ENCODE peak calls at places on chromosomes 7 and 10, in five cellular contexts. W is stimulated activated CD4-positive, alpha-beta T cell treated with anti-CD3 and anti-CD28 coated beads, TNF-alpha, amount 100 ng/mL, for 1 hour; G is progenitor cell of endocrine pancreas; Z is HT-29; R is stimulated activated CD8-positive, alpha-beta memory T cell treated with anti-CD3 and anti-CD28 coated beads, Interleukin-2, amount 100 ng/mL, for 1 hour. B is an unnamed sample.

GRCh38 chr10:58385784-58386112 is 538 bp downstream of the TFAM start:
- DNase-seq in G (no peak), W (no peak), R (no peak), Z (peak; percentile 71), B (peak; percentile 51)

GRCh38 chr7:157337316-157338149 is 729 bp downstream of the DNAJB6 start:
- DNase-seq in R (peak; percentile 34), W (peak; percentile 11), G (peak; percentile 59), Z (peak; percentile 79), B (peak; percentile 73)

GRCh38 chr10:777913-778479 is 88.5 kb upstream of the DIP2C start:
- DNase-seq in R (no peak), G (no peak), W (no peak), Z (no peak), B (no peak)

GRCh38 chr10:60041489-60042133 is 135.3 kb upstream of the CCDC6 start:
- DNase-seq in R (no peak), G (no peak), W (no peak), Z (no peak), B (no peak)

GRCh38 chr10:109953745-109954144 is 30.4 kb upstream of the XPNPEP1 start:
- DNase-seq in R (no peak), G (no peak), Z (no peak), W (no peak), B (no peak)

GRCh38 chr7:90551036-90551435 is 45.1 kb upstream of the CDK14 start:
- DNase-seq in G (no peak), Z (peak; percentile 5), W (no peak), R (no peak), B (no peak)

GRCh38 chr7:22574756-22575517 is 74.9 kb upstream of the STEAP1B start:
- DNase-seq in G (no peak), Z (no peak), R (no peak), W (no peak), B (no peak)

GRCh38 chr10:125213541-125214282 is 53.3 kb upstream of the CTBP2 start:
- DNase-seq in R (no peak), W (no peak), Z (no peak), G (no peak), B (peak; percentile 69)

GRCh38 chr7:65722361-65722792 is 150.5 kb upstream of the VKORC1L1 start:
- DNase-seq in G (peak; percentile 58), R (peak; percentile 40), W (peak; percentile 44), Z (peak; percentile 74), B (peak; percentile 65)

GRCh38 chr10:97684866-97685394 is 2.1 kb downstream of the AVPI1 start:
- DNase-seq in Z (no peak), W (no peak), G (no peak), R (no peak), B (peak; percentile 64)

GRCh38 chr7:155375337-155376277 is 77.9 kb downstream of the INSIG1 start:
- DNase-seq in W (no peak), G (no peak), Z (no peak), R (no peak), B (no peak)

GRCh38 chr10:130833596-130833995 is 477.9 kb downstream of the TCERG1L start:
- DNase-seq in R (no peak), Z (no peak), G (no peak), W (no peak), B (no peak)

GRCh38 chr7:11228515-11228914 is 254.8 kb downstream of the PHF14 start:
- DNase-seq in Z (no peak), W (no peak), R (no peak), G (no peak), B (peak; percentile 43)

GRCh38 chr7:45985902-45986301 is 64.8 kb upstream of the IGFBP3 start:
- DNase-seq in G (no peak), W (no peak), R (no peak), Z (peak; percentile 57), B (no peak)

GRCh38 chr10:72425133-72425532 is 70.4 kb upstream of the DNAJB12 start:
- DNase-seq in Z (no peak), G (no peak), R (no peak), W (no peak), B (no peak)